ENCODE peak calls at places on chromosomes 5 and 9, in four cellular contexts. X is Karpas-422, K is neuronal stem cell, S is A549. M is an unnamed sample.

GRCh38 chr5:31827862-31828261 is 188.9 kb downstream of the PDZD2 start:
- DNase-seq in K (no peak), S (no peak), X (no peak), M (no peak)

GRCh38 chr9:26935847-26936246 is 11.2 kb downstream of the PLAA start:
- DNase-seq in X (no peak), K (no peak), S (no peak), M (no peak)

GRCh38 chr5:155489949-155490348 is 476.4 kb downstream of the KIF4B start:
- DNase-seq in X (no peak), S (no peak), K (no peak), M (no peak)

GRCh38 chr9:23123048-23123632 is 676.5 kb downstream of the DMRTA1 start:
- DNase-seq in S (no peak), X (peak), K (peak), M (no peak)

GRCh38 chr5:2193923-2194555 is 311.3 kb upstream of the IRX4 start:
- DNase-seq in S (no peak), K (no peak), X (no peak), M (no peak)

GRCh38 chr5:37071901-37072581 is 177.1 kb downstream of the CPLANE1 start:
- DNase-seq in X (no peak), S (no peak), K (no peak), M (no peak)

GRCh38 chr5:33267741-33268140 is 173.0 kb upstream of the TARS1 start:
- DNase-seq in S (no peak), K (no peak), X (no peak), M (no peak)

GRCh38 chr5:149584106-149584505 is 2.8 kb downstream of the ARHGEF37 start:
- DNase-seq in K (no peak), S (no peak), X (no peak), M (no peak)

GRCh38 chr9:6876195-6876594 is 118.4 kb downstream of the KDM4C start:
- DNase-seq in X (no peak), S (no peak), K (no peak), M (no peak)

GRCh38 chr5:56039985-56040384 is 45.2 kb upstream of the IL6ST start:
- DNase-seq in X (no peak), S (no peak), K (no peak), M (no peak)

GRCh38 chr9:71791875-71792274 is 23.6 kb upstream of the CEMIP2 start:
- DNase-seq in X (no peak), S (no peak), K (no peak), M (no peak)

GRCh38 chr9:134180786-134181647 is 16.7 kb upstream of the RNU6ATAC start:
- DNase-seq in X (no peak), S (no peak), K (no peak), M (no peak)

GRCh38 chr5:176639981-176640380 is 7.3 kb upstream of the TSPAN17 start:
- DNase-seq in S (no peak), X (no peak), K (no peak), M (no peak)

GRCh38 chr9:110148384-110148783 is 59.6 kb downstream of the C9orf152 start:
- DNase-seq in S (no peak), X (peak), K (no peak), M (no peak)

GRCh38 chr5:7763621-7764072 is 87.3 kb downstream of the CFAP90 start:
- DNase-seq in S (no peak), X (no peak), K (no peak), M (no peak)

GRCh38 chr5:886716-887325 is 5.8 kb downstream of the BRD9 start:
- DNase-seq in S (no peak), X (no peak), K (no peak), M (no peak)

GRCh38 chr5:176187276-176188062 is 50.8 kb upstream of the SIMC1 start:
- DNase-seq in S (no peak), K (no peak), X (no peak), M (no peak)

GRCh38 chr9:107784235-107784958 is 294.8 kb upstream of the KLF4 start:
- DNase-seq in K (no peak), S (no peak), X (no peak), M (no peak)

GRCh38 chr5:113095831-113096230 is 119.2 kb downstream of the DCP2 start:
- DNase-seq in S (no peak), K (no peak), X (no peak), M (no peak)

GRCh38 chr9:127390563-127390962 is 6.4 kb upstream of the SLC2A8 start:
- DNase-seq in K (no peak), S (no peak), X (no peak), M (no peak)

GRCh38 chr9:72871685-72872084 is 81.2 kb downstream of the ALDH1A1 start:
- DNase-seq in S (no peak), X (no peak), K (no peak), M (no peak)

GRCh38 chr5:35856186-35857003 is at the start of gene IL7R:
- DNase-seq in S (no peak), K (no peak), X (no peak), M (no peak)
- H3K4me3 ChIP-seq in S (no peak), K (no peak), X (no peak), M (peak)

GRCh38 chr9:129476821-129477611 is 143.9 kb downstream of the C9orf50 start:
- DNase-seq in K (no peak), S (no peak), X (no peak), M (no peak)
- H3K4me3 ChIP-seq in K (no peak), S (no peak), X (no peak), M (no peak)

DNA sequence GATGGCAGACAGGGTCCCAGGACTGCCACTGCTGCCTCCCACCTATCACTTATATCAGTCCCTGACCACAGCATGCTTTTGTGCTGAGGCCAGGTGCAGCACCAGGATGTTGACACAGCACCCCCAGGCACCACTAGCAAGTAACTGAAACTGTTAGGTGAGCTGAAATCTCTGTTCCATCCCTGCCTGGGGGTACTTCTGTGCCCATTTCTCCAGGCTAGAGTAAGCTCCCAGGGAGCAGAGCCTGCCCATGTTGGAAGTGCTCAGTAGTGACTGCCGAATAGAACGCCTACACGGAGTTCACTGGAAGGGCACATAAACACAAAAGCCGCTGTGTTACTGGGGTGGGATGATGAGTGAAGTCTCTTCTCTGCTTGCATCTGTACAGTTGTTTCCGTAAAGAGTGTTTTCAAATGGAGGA is 42.9 kb downstream of the POLR1E start:
- DNase-seq in S (no peak), K (no peak), X (no peak), M (no peak)
- H3K4me3 ChIP-seq in S (no peak), K (peak), X (no peak), M (peak)

DNA sequence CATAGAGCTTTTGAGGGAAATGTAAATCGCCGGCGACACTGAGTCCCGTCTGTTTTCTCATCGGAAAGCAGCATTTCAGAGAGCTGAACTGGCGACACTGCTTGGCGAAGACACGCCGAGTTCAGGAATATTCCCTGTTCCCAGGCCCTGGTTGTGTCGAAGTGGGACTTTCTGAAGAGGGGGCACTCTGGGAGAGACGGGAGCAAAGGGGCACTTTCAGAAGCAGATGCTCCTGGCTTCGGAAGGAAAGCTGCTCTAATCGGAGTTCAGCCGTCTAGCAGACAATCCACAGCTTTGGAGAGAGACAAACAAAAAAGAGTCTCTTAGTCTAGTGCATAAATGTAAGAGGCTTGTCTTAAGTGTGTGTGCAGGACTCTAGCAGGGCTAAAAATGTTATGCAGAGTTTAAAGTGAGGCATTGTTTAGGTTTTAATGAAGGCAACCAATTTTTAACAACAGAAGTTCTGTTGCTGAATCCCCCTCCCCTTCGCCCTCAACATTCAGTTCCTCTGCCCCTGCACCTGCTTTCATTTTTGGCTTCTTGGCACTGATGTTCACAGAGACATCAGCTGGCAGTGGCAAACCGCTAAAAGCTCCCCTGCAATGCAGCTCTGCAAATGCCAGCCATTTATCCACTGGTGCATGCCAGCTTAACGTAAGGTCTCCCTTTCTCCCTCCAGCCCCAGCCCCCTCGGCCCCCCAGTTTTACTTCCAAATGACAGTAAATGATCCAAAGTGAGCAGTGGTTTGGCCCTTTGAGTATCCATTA is 289.5 kb upstream of the MPDZ start:
- DNase-seq in X (no peak), K (no peak), S (no peak), M (no peak)
- H3K4me3 ChIP-seq in X (no peak), K (peak), S (no peak), M (no peak)

GRCh38 chr9:70260606-70261005 is 1.8 kb downstream of the SMC5 start:
- DNase-seq in X (peak), K (no peak), S (no peak), M (no peak)

GRCh38 chr9:70262948-70263347 is 4.2 kb downstream of the SMC5 start:
- DNase-seq in X (peak), S (no peak), K (no peak), M (no peak)

GRCh38 chr9:70262384-70262783 is 3.6 kb downstream of the SMC5 start:
- DNase-seq in S (no peak), X (peak), K (no peak), M (no peak)

GRCh38 chr9:70260007-70260443 is 1.2 kb downstream of the SMC5 start:
- DNase-seq in S (no peak), K (no peak), X (peak), M (no peak)

GRCh38 chr9:70261131-70261870 is 2.5 kb downstream of the SMC5 start:
- DNase-seq in X (peak), S (no peak), K (no peak), M (no peak)
- H3K4me3 ChIP-seq in X (peak), S (no peak), K (no peak), M (peak)

DNA sequence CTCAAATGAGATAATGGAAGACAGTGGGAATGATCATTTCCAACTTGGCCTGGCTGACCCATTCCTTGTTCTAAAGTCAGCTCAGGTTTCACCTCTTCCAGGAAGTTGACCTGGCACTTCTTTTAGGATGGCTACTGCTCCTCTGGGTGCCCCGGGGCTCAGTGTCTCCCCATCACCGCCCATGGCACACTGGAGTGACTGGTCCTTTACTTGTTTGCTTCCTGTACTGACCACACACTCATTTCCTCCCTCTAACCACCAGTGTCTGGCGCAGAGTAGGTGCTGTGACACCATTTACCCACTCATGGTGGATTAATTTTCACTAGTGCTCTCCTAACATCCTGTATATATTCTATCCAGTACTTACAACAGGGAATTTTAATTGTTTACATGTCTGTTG is 183.5 kb downstream of the CDK5RAP2 start:
- DNase-seq in S (no peak), K (no peak), X (no peak), M (no peak)
- H3K4me3 ChIP-seq in S (no peak), K (no peak), X (no peak), M (no peak)

DNA sequence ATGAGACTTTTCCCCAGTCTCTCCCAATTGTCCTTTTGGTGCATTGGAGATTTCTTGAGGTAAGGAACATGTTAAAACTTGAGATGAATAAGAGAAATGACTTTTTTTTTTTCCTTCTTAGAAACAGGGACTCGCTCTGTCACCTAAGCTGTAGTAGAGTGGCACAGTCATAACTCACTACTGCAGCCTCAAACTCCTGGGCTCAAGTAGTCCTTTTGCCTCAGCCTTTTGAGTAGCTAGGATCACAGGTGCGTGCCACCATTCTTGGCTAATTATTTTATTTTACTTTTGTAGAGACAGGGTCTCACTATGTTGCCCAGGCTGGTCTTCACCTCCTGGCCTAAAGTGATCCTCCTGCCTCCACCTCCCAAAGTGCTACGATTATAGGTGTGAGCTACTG is 25.9 kb downstream of the CDC42SE2 start:
- DNase-seq in S (no peak), K (no peak), X (no peak), M (no peak)
- H3K4me3 ChIP-seq in S (no peak), K (no peak), X (no peak), M (peak)

GRCh38 chr5:67817652-67818051 is 397.9 kb upstream of the PIK3R1 start:
- DNase-seq in X (no peak), S (no peak), K (no peak), M (no peak)
- H3K4me3 ChIP-seq in X (no peak), S (no peak), K (no peak), M (no peak)

DNA sequence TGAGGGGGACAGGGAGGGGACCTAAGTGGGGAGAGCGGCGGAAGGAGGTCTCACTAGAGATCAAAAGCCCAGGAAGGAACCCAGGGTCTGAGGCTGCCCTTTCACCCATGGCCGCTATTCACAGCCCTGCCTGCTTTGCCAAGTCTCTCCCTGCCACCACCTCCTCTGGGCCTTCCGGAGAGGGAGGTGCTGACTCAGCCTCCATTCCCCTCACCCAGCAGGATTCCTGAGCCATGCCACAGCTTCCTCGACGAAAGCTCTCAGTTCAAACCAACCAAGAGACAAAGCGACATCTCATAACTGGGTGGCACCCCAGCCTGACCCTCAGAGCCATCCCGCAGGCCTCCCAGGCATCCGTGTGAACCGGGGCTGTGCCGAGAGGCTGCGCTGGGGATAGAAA is 36.7 kb downstream of the PAX5 start:
- DNase-seq in X (no peak), S (no peak), K (no peak), M (no peak)
- H3K4me3 ChIP-seq in X (no peak), S (no peak), K (no peak), M (no peak)

GRCh38 chr9:136328011-136328621 is 777 bp downstream of the GPSM1 start:
- DNase-seq in K (no peak), S (no peak), X (peak), M (no peak)
- H3K4me3 ChIP-seq in K (peak), S (peak), X (peak), M (peak)

M was measured in effector memory CD4-positive, alpha-beta T cell.